ENCODE peak calls at places on chromosome 6, in five cellular contexts. Q is SJSA1, J is uterus, N is pancreas, U is Karpas-422. K is an unnamed sample. For H3K4me1, the result is how much of the 10 kb centered on the place peaks cover.

GRCh38 chr6:158645064-158646022 is 800 bp upstream of the DYNLT1 start:
- DNase-seq in N (no peak), J (no peak), Q (peak), U (no peak), K (no peak)

GRCh38 chr6:158752613-158753012 is 66.6 kb downstream of the EZR start:
- DNase-seq in J (no peak), Q (no peak), U (peak), N (no peak), K (peak)

GRCh38 chr6:127515794-127516675 is 3.1 kb downstream of the MTCL3 start:
- DNase-seq in J (peak), Q (peak), U (peak), N (peak), K (peak)

GRCh38 chr6:71288228-71289038 is at the start of gene OGFRL1:
- DNase-seq in U (peak), J (peak), N (peak), Q (peak), K (peak)

GRCh38 chr6:167136376-167136775 is 13.5 kb downstream of the CCR6 start:
- DNase-seq in Q (no peak), J (no peak), U (no peak), N (no peak), K (no peak)

GRCh38 chr6:27837636-27838512 is 74.3 kb downstream of the OR2B2 start:
- DNase-seq in U (peak), Q (peak), N (peak), J (peak), K (peak)

GRCh38 chr6:116562614-116563013 is 8.7 kb upstream of the RWDD1 start:
- DNase-seq in Q (no peak), N (no peak), U (no peak), J (no peak), K (no peak)

GRCh38 chr6:157259443-157259842 is 63.9 kb downstream of the TMEM242 start:
- DNase-seq in J (no peak), N (no peak), Q (no peak), U (no peak), K (no peak)

GRCh38 chr6:149332602-149333311 is 15.2 kb downstream of the TAB2 start:
- DNase-seq in N (no peak), U (no peak), Q (no peak), J (no peak), K (no peak)
- H3K4me1 ChIP-seq in N (under half), U (under half), Q (half or more), J (under half), K (under half)

GRCh38 chr6:46381057-46381456 is 110.2 kb downstream of the RCAN2 start:
- DNase-seq in N (no peak), Q (no peak), J (no peak), U (peak), K (no peak)
- H3K4me1 ChIP-seq in N (under half), Q (under half), J (under half), U (half or more), K (under half)

GRCh38 chr6:13572240-13572639 is 2.2 kb upstream of the SIRT5 start:
- DNase-seq in N (no peak), J (no peak), Q (no peak), U (no peak), K (no peak)
- H3K4me1 ChIP-seq in N (under half), J (under half), Q (under half), U (under half), K (under half)

GRCh38 chr6:137870744-137871247 is 3.7 kb downstream of the TNFAIP3 start:
- DNase-seq in N (no peak), Q (no peak), J (no peak), U (no peak), K (no peak)

GRCh38 chr6:137867685-137868509 is 838 bp downstream of the TNFAIP3 start:
- DNase-seq in U (peak), J (no peak), Q (no peak), N (peak), K (peak)

GRCh38 chr6:137870286-137870685 is 3.2 kb downstream of the TNFAIP3 start:
- DNase-seq in U (peak), Q (no peak), N (no peak), J (no peak), K (no peak)

GRCh38 chr6:137869781-137870180 is 2.7 kb downstream of the TNFAIP3 start:
- DNase-seq in N (no peak), U (peak), Q (no peak), J (no peak), K (no peak)

DNA sequence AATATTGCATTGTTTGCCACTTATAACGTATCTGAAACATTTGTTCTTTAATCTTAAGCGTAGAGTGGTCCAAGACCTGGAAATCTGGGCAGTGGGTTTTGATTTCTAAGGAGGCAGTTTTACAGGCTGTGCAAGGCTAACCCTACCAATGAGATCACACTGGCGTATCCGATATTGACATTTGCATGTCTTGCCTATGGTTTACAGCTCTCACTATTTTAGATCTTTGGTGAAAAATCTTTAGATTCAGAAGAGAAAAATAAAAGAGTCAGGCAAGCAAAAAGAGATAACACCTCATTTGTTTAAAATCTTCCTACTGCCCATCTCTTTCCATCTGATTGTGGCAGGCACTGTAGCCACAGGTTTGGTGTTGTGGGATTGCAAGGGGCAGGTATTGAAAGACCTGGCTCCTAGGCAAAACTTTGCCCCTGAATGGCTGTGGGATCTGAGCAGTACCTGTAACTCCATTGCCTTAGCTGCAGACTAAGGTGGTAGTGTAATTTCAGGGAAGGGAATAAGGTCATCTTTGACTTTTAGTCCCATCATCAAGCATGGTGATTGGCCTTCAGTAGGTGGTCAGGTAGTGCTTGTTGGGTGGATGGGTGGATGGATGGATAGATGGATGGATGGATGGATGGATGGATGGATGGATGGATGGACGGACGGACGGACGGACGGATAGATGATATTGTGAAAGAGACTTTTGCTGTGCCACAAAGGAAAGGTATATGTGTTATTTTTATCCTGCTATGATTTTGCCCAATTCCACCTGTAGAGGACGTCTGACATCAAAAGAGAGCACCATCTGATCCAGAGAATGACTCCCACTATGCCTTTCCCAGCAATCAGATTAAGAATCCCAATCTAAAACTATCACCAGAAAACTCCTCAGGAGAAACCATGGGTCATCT is 1.9 kb downstream of the TNFAIP3 start:
- DNase-seq in N (no peak), Q (no peak), J (no peak), U (peak), K (no peak)
- H3K4me1 ChIP-seq in N (under half), Q (half or more), J (under half), U (under half), K (under half)

DNA sequence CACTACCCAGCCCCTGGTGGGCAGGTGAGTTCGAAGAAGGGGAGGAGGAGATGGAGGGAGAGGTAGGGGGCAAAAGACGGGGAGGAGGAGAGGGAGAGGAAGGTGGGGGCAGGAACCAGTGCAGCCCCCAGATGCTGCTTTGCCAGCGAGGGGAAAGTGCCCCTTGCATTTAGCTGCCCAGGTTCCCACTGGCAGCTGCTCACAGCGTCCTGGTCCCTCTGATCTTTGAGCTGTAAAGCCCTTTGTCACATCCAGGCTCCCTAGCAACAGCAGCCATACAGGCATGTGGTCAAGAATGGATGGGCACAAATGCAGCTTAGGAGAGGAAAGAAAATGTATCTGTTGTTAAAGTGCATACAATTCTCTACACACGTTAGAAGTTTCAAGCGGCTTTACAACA is 160.9 kb downstream of the CD83 start:
- DNase-seq in N (no peak), Q (no peak), U (no peak), J (no peak), K (no peak)
- H3K4me1 ChIP-seq in N (under half), Q (under half), U (under half), J (under half), K (under half)

K was measured in right cardiac atrium.